ENCODE peak calls at places on chromosomes 11 and 22, in eight cellular contexts. V is HFFc6; N is aorta; P is lower leg skin; F is stimulated activated CD4-positive, alpha-beta T cell treated with anti-CD3 and anti-CD28 coated beads, Interleukin-2, amount 100 ng/mL, for 48 hours; W is epithelial cell of esophagus; A is PC-3; Y is IMR-90. H is an unnamed sample.

GRCh38 chr11:108115495-108116140 is 5.7 kb upstream of the ACAT1 start:
- DNase-seq in Y (peak; percentile 89), V (peak; percentile 86), W (peak; percentile 88), F (no peak), A (peak; percentile 96), P (peak; percentile 71), N (peak; percentile 82), H (peak; percentile 74)

GRCh38 chr11:96338910-96339703 is 3.9 kb downstream of the MAML2 start:
- DNase-seq in P (no peak), Y (peak; percentile 84), F (no peak), W (peak; percentile 87), N (peak; percentile 72), V (peak; percentile 46), A (peak; percentile 60), H (peak; percentile 78)

GRCh38 chr11:31870609-31871309 is 59.6 kb upstream of the PAX6 start:
- DNase-seq in F (peak; percentile 7), A (peak; percentile 67), N (peak; percentile 43), V (no peak), W (peak; percentile 58), P (no peak), Y (peak; percentile 33), H (no peak)

GRCh38 chr11:45280449-45280848 is 5.7 kb downstream of the SYT13 start:
- DNase-seq in F (no peak), W (peak; percentile 12), Y (peak; percentile 0), N (no peak), P (no peak), A (no peak), V (no peak), H (no peak)

GRCh38 chr11:121452609-121453150 is at the start of gene SORL1-AS1:
- DNase-seq in W (peak; percentile 39), N (no peak), A (peak; percentile 47), Y (peak; percentile 5), V (no peak), F (peak; percentile 34), P (no peak), H (no peak)

GRCh38 chr11:12100429-12100828 is 10.0 kb upstream of the MICAL2 start:
- DNase-seq in P (no peak), F (no peak), Y (no peak), N (peak; percentile 34), W (no peak), V (no peak), A (no peak), H (no peak)

GRCh38 chr11:1084561-1085439 is 10.1 kb downstream of the MUC2 start:
- DNase-seq in F (no peak), W (no peak), Y (no peak), P (no peak), V (no peak), A (no peak), N (peak; percentile 35), H (peak; percentile 57)

GRCh38 chr11:11998091-11998781 is 10.2 kb downstream of the DKK3 start:
- DNase-seq in Y (peak; percentile 95), P (no peak), V (peak; percentile 91), F (no peak), A (peak; percentile 88), N (no peak), W (peak; percentile 89), H (no peak)

GRCh38 chr22:17105143-17106129 is 15.7 kb downstream of the TMEM121B start:
- DNase-seq in V (no peak), A (no peak), Y (no peak), P (no peak), F (no peak), N (no peak), W (no peak), H (no peak)

GRCh38 chr11:117375960-117376359 is 48.3 kb downstream of the CEP164 start:
- DNase-seq in P (no peak), V (no peak), Y (no peak), A (no peak), N (no peak), F (no peak), W (no peak), H (no peak)

GRCh38 chr11:93740031-93740801 is 1.1 kb downstream of the TAF1D start:
- DNase-seq in V (peak; percentile 41), N (no peak), W (peak; percentile 59), A (peak; percentile 67), P (no peak), Y (peak; percentile 56), F (no peak), H (no peak)

GRCh38 chr11:133065847-133066485 is 466.3 kb downstream of the OPCML start:
- DNase-seq in N (no peak), Y (no peak), F (no peak), V (peak; percentile 61), A (no peak), W (no peak), P (no peak), H (no peak)

GRCh38 chr11:18706330-18707243 is 8.0 kb downstream of the TMEM86A start:
- DNase-seq in V (no peak), A (no peak), P (peak; percentile 70), N (peak; percentile 84), Y (no peak), W (peak; percentile 34), F (no peak), H (peak; percentile 74)

GRCh38 chr11:121321614-121322243 is 29.2 kb downstream of the SC5D start:
- DNase-seq in A (peak; percentile 76), W (peak; percentile 60), V (peak; percentile 16), N (no peak), F (peak; percentile 19), Y (peak; percentile 1), P (no peak), H (no peak)

GRCh38 chr11:19382131-19382611 is 141.4 kb upstream of the E2F8 start:
- DNase-seq in P (no peak), W (no peak), N (no peak), V (no peak), Y (no peak), F (no peak), A (no peak), H (no peak)

GRCh38 chr22:25111579-25112517 is 87.8 kb upstream of the CRYBB3 start:
- DNase-seq in Y (no peak), P (no peak), V (no peak), A (no peak), N (peak; percentile 69), F (no peak), W (no peak), H (peak; percentile 69)

GRCh38 chr11:88208742-88209141 is 33.5 kb upstream of the RAB38 start:
- DNase-seq in N (no peak), F (no peak), A (no peak), V (no peak), W (peak; percentile 21), P (no peak), Y (no peak), H (no peak)

GRCh38 chr11:130400793-130401483 is 27.5 kb downstream of the ADAMTS8 start:
- DNase-seq in P (peak; percentile 27), N (peak; percentile 66), W (peak; percentile 45), Y (peak; percentile 87), F (no peak), A (no peak), V (peak; percentile 50), H (no peak)

GRCh38 chr11:120331301-120331966 is 4.8 kb upstream of the ARHGEF12 start:
- DNase-seq in F (no peak), Y (peak; percentile 91), V (peak; percentile 93), N (no peak), P (no peak), W (peak; percentile 88), A (peak; percentile 95), H (no peak)

GRCh38 chr11:64124147-64124546 is 41.8 kb downstream of the MACROD1 start:
- DNase-seq in V (no peak), F (no peak), N (no peak), Y (no peak), W (peak; percentile 48), A (peak; percentile 9), P (no peak), H (no peak)

GRCh38 chr22:35192121-35192918 is 65.0 kb upstream of the HMGXB4 start:
- DNase-seq in N (no peak), W (peak; percentile 45), V (no peak), A (peak; percentile 11), Y (peak; percentile 5), F (no peak), P (no peak), H (no peak)

GRCh38 chr11:123653997-123654565 is 343 bp downstream of the SCN3B start:
- DNase-seq in P (no peak), V (no peak), F (peak; percentile 13), W (peak; percentile 59), Y (peak; percentile 34), A (peak; percentile 16), N (peak; percentile 58), H (peak; percentile 75)

GRCh38 chr11:7638710-7639642 is 34.3 kb downstream of the CYB5R2 start:
- DNase-seq in V (no peak), F (no peak), W (no peak), N (peak; percentile 57), A (no peak), P (peak; percentile 27), Y (no peak), H (no peak)

GRCh38 chr11:109076870-109077269 is 345.1 kb upstream of the C11orf87 start:
- DNase-seq in F (no peak), N (no peak), P (no peak), V (no peak), Y (no peak), W (no peak), A (peak; percentile 33), H (no peak)

GRCh38 chr11:43736502-43737193 is 56.1 kb downstream of the HSD17B12 start:
- DNase-seq in A (peak; percentile 49), F (no peak), N (no peak), W (peak; percentile 31), V (peak; percentile 28), Y (peak; percentile 87), P (no peak), H (no peak)

GRCh38 chr11:69997352-69997751 is 80.8 kb upstream of the ANO1 start:
- DNase-seq in Y (no peak), V (no peak), W (no peak), F (no peak), N (no peak), A (no peak), P (no peak), H (no peak)

GRCh38 chr11:57527056-57527631 is 3.4 kb downstream of the TIMM10 start:
- DNase-seq in P (peak; percentile 71), N (peak; percentile 72), F (peak; percentile 74), V (peak; percentile 41), A (peak; percentile 85), W (peak; percentile 70), Y (peak; percentile 59), H (no peak)

GRCh38 chr11:124971810-124972209 is 17.8 kb downstream of the CCDC15 start:
- DNase-seq in A (peak; percentile 70), V (no peak), P (no peak), N (no peak), F (no peak), W (no peak), Y (peak; percentile 7), H (no peak)

GRCh38 chr11:113934797-113935196 is 30.2 kb downstream of the HTR3B start:
- DNase-seq in A (no peak), Y (no peak), F (no peak), W (no peak), V (no peak), N (no peak), P (no peak), H (no peak)

GRCh38 chr22:36541831-36542391 is 12.9 kb upstream of the EIF3D start:
- DNase-seq in Y (peak; percentile 96), W (peak; percentile 96), N (no peak), A (peak; percentile 94), P (no peak), V (peak; percentile 94), F (peak; percentile 28), H (no peak)

GRCh38 chr11:61814958-61815789 is 1.6 kb downstream of the FADS1 start:
- DNase-seq in Y (peak; percentile 95), A (peak; percentile 99), F (no peak), N (peak; percentile 99), P (peak; percentile 90), V (peak; percentile 94), W (peak; percentile 68), H (peak; percentile 97)

GRCh38 chr11:68818181-68818580 is 23.5 kb downstream of the CPT1A start:
- DNase-seq in V (no peak), N (no peak), Y (no peak), W (peak; percentile 68), P (no peak), F (no peak), A (no peak), H (no peak)

GRCh38 chr22:49574205-49574604 is 253.5 kb downstream of the BRD1 start:
- DNase-seq in V (no peak), F (no peak), P (no peak), N (no peak), Y (no peak), W (no peak), A (no peak), H (no peak)

GRCh38 chr11:26011474-26011873 is 320.5 kb upstream of the ANO3 start:
- DNase-seq in A (no peak), N (no peak), Y (no peak), V (no peak), W (no peak), F (no peak), P (no peak), H (no peak)

H was measured in Right ventricle myocardium inferior.